ENCODE peak calls at places on chromosomes 5 and 9, in four cellular contexts. One of them, this sample, is unnamed.
A peak's percentile ranks its signal among the peaks of the same experiment; 100 is the strongest.

GRCh38 chr5:96067902-96068614 is 106.4 kb upstream of the ELL2 start:
- DNase-seq in cardiac fibroblast: peak; percentile 73
- DNase-seq in heart left ventricle: no peak
- DNase-seq in CD4-positive, alpha-beta T cell: no peak
- DNase-seq in this sample: no peak

GRCh38 chr5:137666109-137666850 is 69.6 kb downstream of the KLHL3 start:
- DNase-seq in cardiac fibroblast: peak; percentile 46
- DNase-seq in heart left ventricle: peak; percentile 52
- DNase-seq in CD4-positive, alpha-beta T cell: peak; percentile 15
- DNase-seq in this sample: no peak

GRCh38 chr9:519579-519978 is 304.9 kb downstream of the DOCK8 start:
- DNase-seq in cardiac fibroblast: no peak
- DNase-seq in heart left ventricle: no peak
- DNase-seq in CD4-positive, alpha-beta T cell: no peak
- DNase-seq in this sample: no peak

GRCh38 chr5:64331597-64332277 is 166.1 kb downstream of the RNF180 start:
- DNase-seq in cardiac fibroblast: no peak
- DNase-seq in heart left ventricle: peak; percentile 82
- DNase-seq in CD4-positive, alpha-beta T cell: no peak
- DNase-seq in this sample: no peak

GRCh38 chr5:67377651-67378050 is 181.1 kb upstream of the CD180 start:
- DNase-seq in cardiac fibroblast: no peak
- DNase-seq in heart left ventricle: no peak
- DNase-seq in CD4-positive, alpha-beta T cell: no peak
- DNase-seq in this sample: no peak

GRCh38 chr5:138077064-138077696 is 6.7 kb upstream of the WNT8A start:
- DNase-seq in cardiac fibroblast: peak; percentile 79
- DNase-seq in heart left ventricle: peak; percentile 45
- DNase-seq in CD4-positive, alpha-beta T cell: peak; percentile 14
- DNase-seq in this sample: no peak

GRCh38 chr9:68492801-68493200 is 47.9 kb downstream of the TMEM252 start:
- DNase-seq in cardiac fibroblast: no peak
- DNase-seq in heart left ventricle: no peak
- DNase-seq in CD4-positive, alpha-beta T cell: no peak
- DNase-seq in this sample: no peak

GRCh38 chr9:16213781-16214515 is 656.5 kb downstream of the BNC2 start:
- DNase-seq in cardiac fibroblast: peak; percentile 97
- DNase-seq in heart left ventricle: peak; percentile 70
- DNase-seq in CD4-positive, alpha-beta T cell: no peak
- DNase-seq in this sample: no peak

GRCh38 chr9:129291041-129291501 is 113.0 kb upstream of the IER5L start:
- DNase-seq in cardiac fibroblast: no peak
- DNase-seq in heart left ventricle: no peak
- DNase-seq in CD4-positive, alpha-beta T cell: no peak
- DNase-seq in this sample: peak; percentile 47

GRCh38 chr5:173200356-173200755 is 34.6 kb downstream of the NKX2-5 start:
- DNase-seq in cardiac fibroblast: no peak
- DNase-seq in heart left ventricle: no peak
- DNase-seq in CD4-positive, alpha-beta T cell: no peak
- DNase-seq in this sample: no peak

GRCh38 chr5:114434396-114435219 is 72.7 kb downstream of the KCNN2 start:
- DNase-seq in cardiac fibroblast: no peak
- DNase-seq in heart left ventricle: no peak
- DNase-seq in CD4-positive, alpha-beta T cell: no peak
- DNase-seq in this sample: no peak

GRCh38 chr5:114435885-114436299 is 74.0 kb downstream of the KCNN2 start:
- DNase-seq in cardiac fibroblast: no peak
- DNase-seq in heart left ventricle: no peak
- DNase-seq in CD4-positive, alpha-beta T cell: no peak
- DNase-seq in this sample: no peak

GRCh38 chr5:114430532-114430931 is 68.7 kb downstream of the KCNN2 start:
- DNase-seq in cardiac fibroblast: no peak
- DNase-seq in heart left ventricle: no peak
- DNase-seq in CD4-positive, alpha-beta T cell: no peak
- DNase-seq in this sample: no peak

GRCh38 chr5:114438471-114438870 is 76.6 kb downstream of the KCNN2 start:
- DNase-seq in cardiac fibroblast: no peak
- DNase-seq in heart left ventricle: no peak
- DNase-seq in CD4-positive, alpha-beta T cell: no peak
- DNase-seq in this sample: no peak

GRCh38 chr5:114435220-114435481 is 73.3 kb downstream of the KCNN2 start:
- DNase-seq in cardiac fibroblast: no peak
- DNase-seq in heart left ventricle: no peak
- DNase-seq in CD4-positive, alpha-beta T cell: no peak
- DNase-seq in this sample: no peak
- TF ChIP-seq CTCF in cardiac fibroblast: no peak
- TF ChIP-seq CTCF in heart left ventricle: no peak
- TF ChIP-seq CTCF in CD4-positive, alpha-beta T cell: no peak
- TF ChIP-seq CTCF in this sample: no peak

GRCh38 chr5:61330879-61331406 is 1.1 kb upstream of the ZSWIM6 start:
- DNase-seq in cardiac fibroblast: peak; percentile 85
- DNase-seq in heart left ventricle: peak; percentile 76
- DNase-seq in CD4-positive, alpha-beta T cell: peak; percentile 67
- DNase-seq in this sample: peak; percentile 93

GRCh38 chr5:61329729-61330128 is 2.3 kb upstream of the ZSWIM6 start:
- DNase-seq in cardiac fibroblast: no peak
- DNase-seq in heart left ventricle: no peak
- DNase-seq in CD4-positive, alpha-beta T cell: no peak
- DNase-seq in this sample: no peak

GRCh38 chr5:61328791-61329617 is 3.1 kb upstream of the ZSWIM6 start:
- DNase-seq in cardiac fibroblast: no peak
- DNase-seq in heart left ventricle: no peak
- DNase-seq in CD4-positive, alpha-beta T cell: no peak
- DNase-seq in this sample: no peak

GRCh38 chr5:61330341-61330878 is 1.6 kb upstream of the ZSWIM6 start:
- DNase-seq in cardiac fibroblast: peak; percentile 52
- DNase-seq in heart left ventricle: no peak
- DNase-seq in CD4-positive, alpha-beta T cell: no peak
- DNase-seq in this sample: no peak

GRCh38 chr5:61327761-61328753 is 4.0 kb upstream of the ZSWIM6 start:
- DNase-seq in cardiac fibroblast: peak; percentile 80
- DNase-seq in heart left ventricle: no peak
- DNase-seq in CD4-positive, alpha-beta T cell: no peak
- DNase-seq in this sample: no peak
- TF ChIP-seq CTCF in cardiac fibroblast: peak; percentile 3
- TF ChIP-seq CTCF in heart left ventricle: no peak
- TF ChIP-seq CTCF in CD4-positive, alpha-beta T cell: no peak
- TF ChIP-seq CTCF in this sample: peak; percentile 47

GRCh38 chr5:126776499-126777256 is at the start of gene LMNB1:
- DNase-seq in cardiac fibroblast: peak; percentile 97
- DNase-seq in heart left ventricle: peak; percentile 96
- DNase-seq in CD4-positive, alpha-beta T cell: peak; percentile 90
- DNase-seq in this sample: peak; percentile 96

GRCh38 chr5:126777974-126778674 is 1.2 kb downstream of the LMNB1 start:
- DNase-seq in cardiac fibroblast: peak; percentile 97
- DNase-seq in heart left ventricle: peak; percentile 91
- DNase-seq in CD4-positive, alpha-beta T cell: peak; percentile 88
- DNase-seq in this sample: peak; percentile 95

GRCh38 chr5:126780165-126780827 is 3.4 kb downstream of the LMNB1 start:
- DNase-seq in cardiac fibroblast: peak; percentile 85
- DNase-seq in heart left ventricle: no peak
- DNase-seq in CD4-positive, alpha-beta T cell: peak; percentile 33
- DNase-seq in this sample: no peak

GRCh38 chr5:126778675-126779403 is 1.9 kb downstream of the LMNB1 start:
- DNase-seq in cardiac fibroblast: peak; percentile 10
- DNase-seq in heart left ventricle: no peak
- DNase-seq in CD4-positive, alpha-beta T cell: no peak
- DNase-seq in this sample: peak; percentile 39

DNA sequence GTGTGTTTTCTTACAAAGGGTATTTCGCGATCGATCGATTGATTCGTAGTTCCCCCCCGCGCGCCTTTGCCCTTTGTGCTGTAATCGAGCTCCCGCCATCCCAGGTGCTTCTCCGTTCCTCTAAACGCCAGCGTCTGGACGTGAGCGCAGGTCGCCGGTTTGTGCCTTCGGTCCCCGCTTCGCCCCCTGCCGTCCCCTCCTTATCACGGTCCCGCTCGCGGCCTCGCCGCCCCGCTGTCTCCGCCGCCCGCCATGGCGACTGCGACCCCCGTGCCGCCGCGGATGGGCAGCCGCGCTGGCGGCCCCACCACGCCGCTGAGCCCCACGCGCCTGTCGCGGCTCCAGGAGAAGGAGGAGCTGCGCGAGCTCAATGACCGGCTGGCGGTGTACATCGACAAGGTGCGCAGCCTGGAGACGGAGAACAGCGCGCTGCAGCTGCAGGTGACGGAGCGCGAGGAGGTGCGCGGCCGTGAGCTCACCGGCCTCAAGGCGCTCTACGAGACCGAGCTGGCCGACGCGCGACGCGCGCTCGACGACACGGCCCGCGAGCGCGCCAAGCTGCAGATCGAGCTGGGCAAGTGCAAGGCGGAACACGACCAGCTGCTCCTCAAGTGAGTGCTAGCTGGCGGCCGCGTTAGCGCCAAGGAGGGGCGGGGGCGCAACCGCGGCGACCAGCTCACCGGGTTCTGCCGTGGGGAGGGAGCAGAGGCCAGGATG is 479 bp downstream of the LMNB1 start:
- DNase-seq in cardiac fibroblast: peak; percentile 63
- DNase-seq in heart left ventricle: peak; percentile 46
- DNase-seq in CD4-positive, alpha-beta T cell: peak; percentile 55
- DNase-seq in this sample: no peak
- TF ChIP-seq CTCF in cardiac fibroblast: no peak
- TF ChIP-seq CTCF in heart left ventricle: no peak
- TF ChIP-seq CTCF in CD4-positive, alpha-beta T cell: no peak
- TF ChIP-seq CTCF in this sample: peak; percentile 69

GRCh38 chr9:132993511-132993939 is 15.0 kb downstream of the GFI1B start:
- DNase-seq in cardiac fibroblast: no peak
- DNase-seq in heart left ventricle: no peak
- DNase-seq in CD4-positive, alpha-beta T cell: no peak
- DNase-seq in this sample: peak; percentile 39

GRCh38 chr9:132996526-132996925 is 18.0 kb downstream of the GFI1B start:
- DNase-seq in cardiac fibroblast: no peak
- DNase-seq in heart left ventricle: no peak
- DNase-seq in CD4-positive, alpha-beta T cell: no peak
- DNase-seq in this sample: no peak

GRCh38 chr9:132995906-132996305 is 17.4 kb downstream of the GFI1B start:
- DNase-seq in cardiac fibroblast: no peak
- DNase-seq in heart left ventricle: no peak
- DNase-seq in CD4-positive, alpha-beta T cell: no peak
- DNase-seq in this sample: no peak

GRCh38 chr9:132995121-132995420 is 16.6 kb downstream of the GFI1B start:
- DNase-seq in cardiac fibroblast: no peak
- DNase-seq in heart left ventricle: no peak
- DNase-seq in CD4-positive, alpha-beta T cell: no peak
- DNase-seq in this sample: peak; percentile 79

GRCh38 chr9:132994410-132995120 is 16.1 kb downstream of the GFI1B start:
- DNase-seq in cardiac fibroblast: peak; percentile 35
- DNase-seq in heart left ventricle: no peak
- DNase-seq in CD4-positive, alpha-beta T cell: no peak
- DNase-seq in this sample: peak; percentile 52
- TF ChIP-seq CTCF in cardiac fibroblast: no peak
- TF ChIP-seq CTCF in heart left ventricle: no peak
- TF ChIP-seq CTCF in CD4-positive, alpha-beta T cell: no peak
- TF ChIP-seq CTCF in this sample: no peak

GRCh38 chr5:84821924-84822323 is 437.2 kb upstream of the EDIL3 start:
- DNase-seq in cardiac fibroblast: no peak
- DNase-seq in heart left ventricle: no peak
- DNase-seq in CD4-positive, alpha-beta T cell: no peak
- DNase-seq in this sample: no peak
- TF ChIP-seq CTCF in cardiac fibroblast: no peak
- TF ChIP-seq CTCF in heart left ventricle: no peak
- TF ChIP-seq CTCF in CD4-positive, alpha-beta T cell: no peak
- TF ChIP-seq CTCF in this sample: no peak

DNA sequence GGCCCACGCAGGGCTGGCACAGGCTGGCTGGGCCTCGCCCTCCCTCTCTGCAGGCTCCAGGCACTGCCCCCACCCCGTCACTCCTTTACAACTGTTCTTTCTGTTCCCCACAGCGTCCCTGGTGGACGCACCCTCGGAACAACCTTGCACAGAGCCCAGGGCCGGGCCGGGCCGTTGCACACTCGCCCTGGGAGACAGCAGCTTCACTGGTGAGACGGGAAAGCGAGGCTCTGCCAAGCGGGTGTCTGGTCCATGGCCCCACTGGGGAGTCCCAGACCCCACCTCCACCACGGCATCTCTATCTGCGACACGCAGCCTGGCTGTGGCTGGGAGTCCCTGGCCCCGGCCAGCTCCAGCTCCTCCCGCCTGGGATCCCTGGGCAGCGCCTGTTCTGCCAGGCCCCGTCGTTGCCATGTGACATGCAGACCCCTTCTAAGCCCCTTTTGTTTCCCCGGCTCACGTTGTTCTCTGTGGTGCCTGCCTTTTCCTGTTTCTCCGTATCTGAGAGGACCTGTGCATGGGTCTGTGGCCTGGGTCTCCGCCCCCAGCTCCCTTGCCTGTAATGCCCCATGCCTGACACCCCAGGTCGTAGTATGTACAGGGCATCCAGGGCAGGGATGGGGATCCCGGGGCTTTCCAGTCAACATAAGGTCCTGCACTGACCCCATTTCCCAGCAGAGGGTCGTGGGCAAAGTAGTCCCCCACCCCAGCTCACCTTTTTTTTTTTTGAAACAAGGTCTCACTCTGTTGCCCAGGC is 18.6 kb upstream of the QSOX2 start:
- DNase-seq in cardiac fibroblast: no peak
- DNase-seq in heart left ventricle: no peak
- DNase-seq in CD4-positive, alpha-beta T cell: no peak
- DNase-seq in this sample: no peak
- TF ChIP-seq CTCF in cardiac fibroblast: no peak
- TF ChIP-seq CTCF in heart left ventricle: no peak
- TF ChIP-seq CTCF in CD4-positive, alpha-beta T cell: no peak
- TF ChIP-seq CTCF in this sample: peak; percentile 42

DNA sequence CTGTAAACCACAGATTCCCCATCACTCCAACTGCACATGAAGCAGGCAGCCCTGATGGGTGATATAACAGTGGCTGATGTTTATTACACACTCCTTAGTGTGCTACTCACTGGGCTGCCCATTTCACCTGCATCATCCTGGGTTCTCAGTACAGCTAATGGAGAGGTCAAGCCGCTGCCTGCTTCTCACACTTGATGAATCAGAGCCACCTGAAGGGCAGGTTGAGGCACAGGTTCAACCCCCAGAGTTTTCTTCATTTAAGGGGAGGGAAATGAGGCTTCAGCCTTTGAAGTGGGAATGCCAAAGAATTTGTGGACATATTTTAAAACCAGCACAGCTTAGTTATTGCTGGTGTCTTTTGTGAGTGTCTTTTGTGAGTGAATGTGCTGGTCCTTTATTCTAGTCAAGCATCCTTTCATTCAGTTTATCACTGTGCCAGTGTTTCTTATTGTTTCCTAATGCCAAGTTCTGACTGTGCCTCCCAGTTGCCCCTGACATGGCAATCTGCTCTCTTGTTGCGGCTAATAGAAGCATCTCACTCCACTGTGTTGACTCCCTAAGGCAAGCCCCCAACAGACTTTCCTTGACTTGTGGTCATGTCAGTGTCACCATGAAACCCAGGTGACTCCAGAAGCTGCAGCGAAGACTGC is 109.2 kb downstream of the FBXL7 start:
- DNase-seq in cardiac fibroblast: no peak
- DNase-seq in heart left ventricle: no peak
- DNase-seq in CD4-positive, alpha-beta T cell: no peak
- DNase-seq in this sample: no peak
- TF ChIP-seq CTCF in cardiac fibroblast: no peak
- TF ChIP-seq CTCF in heart left ventricle: no peak
- TF ChIP-seq CTCF in CD4-positive, alpha-beta T cell: no peak
- TF ChIP-seq CTCF in this sample: no peak